ENCODE peak calls at places on chromosomes 3 and 15, in five cellular contexts. One of them, this sample, is unnamed. For H3K9me3, the result is how much of the 10 kb centered on the place peaks cover.

GRCh38 chr15:29518442-29518841 is 248.8 kb upstream of the NSMCE3 start:
- DNase-seq in A549: peak
- DNase-seq in A673: no peak
- DNase-seq in left ventricle myocardium inferior: peak
- DNase-seq in Caco-2: no peak
- DNase-seq in this sample: no peak

GRCh38 chr3:31105438-31106077 is 211.1 kb upstream of the GADL1 start:
- DNase-seq in A549: peak
- DNase-seq in A673: no peak
- DNase-seq in left ventricle myocardium inferior: no peak
- DNase-seq in Caco-2: no peak
- DNase-seq in this sample: no peak

GRCh38 chr15:60760646-60761504 is 281.9 kb upstream of the ICE2 start:
- DNase-seq in A549: no peak
- DNase-seq in A673: no peak
- DNase-seq in left ventricle myocardium inferior: no peak
- DNase-seq in Caco-2: no peak
- DNase-seq in this sample: no peak

GRCh38 chr3:129829640-129830039 is 63.9 kb downstream of the TMCC1 start:
- DNase-seq in A549: peak
- DNase-seq in A673: peak
- DNase-seq in left ventricle myocardium inferior: peak
- DNase-seq in Caco-2: peak
- DNase-seq in this sample: no peak

GRCh38 chr3:158768361-158768787 is 33.5 kb upstream of the MFSD1 start:
- DNase-seq in A549: peak
- DNase-seq in A673: no peak
- DNase-seq in left ventricle myocardium inferior: peak
- DNase-seq in Caco-2: peak
- DNase-seq in this sample: peak

GRCh38 chr3:12750658-12751071 is 8.4 kb downstream of the TMEM40 start:
- DNase-seq in A549: no peak
- DNase-seq in A673: no peak
- DNase-seq in left ventricle myocardium inferior: no peak
- DNase-seq in Caco-2: no peak
- DNase-seq in this sample: no peak

GRCh38 chr3:154795582-154795981 is 284.5 kb upstream of the MME start:
- DNase-seq in A549: no peak
- DNase-seq in A673: no peak
- DNase-seq in left ventricle myocardium inferior: no peak
- DNase-seq in Caco-2: no peak
- DNase-seq in this sample: no peak

GRCh38 chr3:159263750-159264561 is 462.1 kb downstream of the MFSD1 start:
- DNase-seq in A549: peak
- DNase-seq in A673: peak
- DNase-seq in left ventricle myocardium inferior: no peak
- DNase-seq in Caco-2: peak
- DNase-seq in this sample: no peak

GRCh38 chr3:1969269-1969668 is 129.4 kb upstream of the CNTN4 start:
- DNase-seq in A549: no peak
- DNase-seq in A673: peak
- DNase-seq in left ventricle myocardium inferior: no peak
- DNase-seq in Caco-2: no peak
- DNase-seq in this sample: no peak

GRCh38 chr3:1967525-1967924 is 131.1 kb upstream of the CNTN4 start:
- DNase-seq in A549: no peak
- DNase-seq in A673: no peak
- DNase-seq in left ventricle myocardium inferior: no peak
- DNase-seq in Caco-2: no peak
- DNase-seq in this sample: no peak

GRCh38 chr3:1962531-1963090 is 136.1 kb upstream of the CNTN4 start:
- DNase-seq in A549: no peak
- DNase-seq in A673: no peak
- DNase-seq in left ventricle myocardium inferior: no peak
- DNase-seq in Caco-2: no peak
- DNase-seq in this sample: no peak

GRCh38 chr3:1960506-1960905 is 138.2 kb upstream of the CNTN4 start:
- DNase-seq in A549: no peak
- DNase-seq in A673: no peak
- DNase-seq in left ventricle myocardium inferior: no peak
- DNase-seq in Caco-2: no peak
- DNase-seq in this sample: no peak

DNA sequence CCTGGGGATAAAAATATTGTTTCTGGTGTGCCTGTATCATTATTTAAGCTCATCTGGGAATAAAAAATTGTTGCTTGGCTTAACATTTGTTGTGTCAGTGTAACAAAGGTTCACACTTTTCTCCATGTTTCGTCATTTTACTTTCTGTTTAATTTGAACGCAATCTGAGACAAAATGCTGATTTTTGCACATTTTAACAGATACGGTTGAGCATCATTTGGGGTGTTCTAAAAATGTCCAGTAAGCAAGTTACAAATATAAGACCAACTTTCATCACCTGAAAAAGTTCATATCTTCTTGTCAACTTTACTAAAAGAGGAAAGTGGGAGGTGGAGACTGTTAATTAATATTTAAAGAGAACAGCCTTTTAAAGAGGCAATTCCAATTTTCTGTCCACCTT is 134.8 kb upstream of the CNTN4 start:
- DNase-seq in A549: no peak
- DNase-seq in A673: no peak
- DNase-seq in left ventricle myocardium inferior: no peak
- DNase-seq in Caco-2: no peak
- DNase-seq in this sample: no peak
- H3K9me3 ChIP-seq in A549: under half
- H3K9me3 ChIP-seq in A673: under half
- H3K9me3 ChIP-seq in left ventricle myocardium inferior: under half
- H3K9me3 ChIP-seq in Caco-2: under half
- H3K9me3 ChIP-seq in this sample: under half

GRCh38 chr15:76204916-76205460 is 106.3 kb downstream of the ETFA start:
- DNase-seq in A549: no peak
- DNase-seq in A673: no peak
- DNase-seq in left ventricle myocardium inferior: no peak
- DNase-seq in Caco-2: no peak
- DNase-seq in this sample: no peak
- H3K9me3 ChIP-seq in A549: under half
- H3K9me3 ChIP-seq in A673: under half
- H3K9me3 ChIP-seq in left ventricle myocardium inferior: under half
- H3K9me3 ChIP-seq in Caco-2: under half
- H3K9me3 ChIP-seq in this sample: under half

DNA sequence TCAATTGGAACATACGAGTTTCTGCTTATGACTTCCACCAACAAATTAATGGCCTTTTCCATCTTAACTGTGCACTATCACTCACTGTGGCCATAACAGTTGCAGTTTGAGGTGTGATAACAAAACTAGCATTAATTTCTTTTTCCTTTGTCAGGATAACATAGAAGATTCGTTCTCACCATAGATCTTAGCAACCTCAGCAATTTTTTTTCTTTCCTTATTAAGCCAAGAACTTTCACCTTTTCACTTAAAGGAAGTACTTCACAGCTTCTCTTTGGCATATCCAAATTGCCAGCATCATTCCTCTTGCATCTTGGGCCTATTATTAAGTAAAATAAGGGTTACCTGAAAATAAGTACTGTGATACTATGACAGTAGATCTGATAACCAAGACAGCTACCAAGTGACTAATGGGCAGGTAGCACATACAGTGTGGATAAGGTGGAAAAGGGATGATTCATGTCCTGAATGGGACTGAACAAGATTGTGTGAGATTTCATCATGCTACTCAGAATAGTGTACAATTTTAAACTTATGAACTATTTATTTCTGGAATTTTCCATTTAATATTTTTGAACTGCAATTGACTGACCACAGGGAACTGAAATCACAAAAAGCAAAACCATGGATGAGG is 46.6 kb downstream of the CEP70 start:
- DNase-seq in A549: no peak
- DNase-seq in A673: no peak
- DNase-seq in left ventricle myocardium inferior: no peak
- DNase-seq in Caco-2: no peak
- DNase-seq in this sample: no peak
- H3K9me3 ChIP-seq in A549: under half
- H3K9me3 ChIP-seq in A673: under half
- H3K9me3 ChIP-seq in left ventricle myocardium inferior: half or more
- H3K9me3 ChIP-seq in Caco-2: under half
- H3K9me3 ChIP-seq in this sample: under half

GRCh38 chr15:25087137-25087536 is 132.3 kb downstream of the SNRPN start:
- DNase-seq in A549: no peak
- DNase-seq in A673: no peak
- DNase-seq in left ventricle myocardium inferior: no peak
- DNase-seq in Caco-2: no peak
- DNase-seq in this sample: no peak

GRCh38 chr15:25090073-25090733 is 135.4 kb downstream of the SNRPN start:
- DNase-seq in A549: no peak
- DNase-seq in A673: no peak
- DNase-seq in left ventricle myocardium inferior: no peak
- DNase-seq in Caco-2: no peak
- DNase-seq in this sample: no peak

GRCh38 chr15:25089577-25089976 is 134.8 kb downstream of the SNRPN start:
- DNase-seq in A549: no peak
- DNase-seq in A673: no peak
- DNase-seq in left ventricle myocardium inferior: no peak
- DNase-seq in Caco-2: no peak
- DNase-seq in this sample: no peak

GRCh38 chr15:25091421-25092158 is 136.8 kb downstream of the SNRPN start:
- DNase-seq in A549: no peak
- DNase-seq in A673: no peak
- DNase-seq in left ventricle myocardium inferior: no peak
- DNase-seq in Caco-2: no peak
- DNase-seq in this sample: no peak

GRCh38 chr15:25088261-25088790 is 133.5 kb downstream of the SNRPN start:
- DNase-seq in A549: no peak
- DNase-seq in A673: no peak
- DNase-seq in left ventricle myocardium inferior: no peak
- DNase-seq in Caco-2: no peak
- DNase-seq in this sample: no peak
- H3K9me3 ChIP-seq in A549: under half
- H3K9me3 ChIP-seq in A673: under half
- H3K9me3 ChIP-seq in left ventricle myocardium inferior: half or more
- H3K9me3 ChIP-seq in Caco-2: under half
- H3K9me3 ChIP-seq in this sample: half or more

DNA sequence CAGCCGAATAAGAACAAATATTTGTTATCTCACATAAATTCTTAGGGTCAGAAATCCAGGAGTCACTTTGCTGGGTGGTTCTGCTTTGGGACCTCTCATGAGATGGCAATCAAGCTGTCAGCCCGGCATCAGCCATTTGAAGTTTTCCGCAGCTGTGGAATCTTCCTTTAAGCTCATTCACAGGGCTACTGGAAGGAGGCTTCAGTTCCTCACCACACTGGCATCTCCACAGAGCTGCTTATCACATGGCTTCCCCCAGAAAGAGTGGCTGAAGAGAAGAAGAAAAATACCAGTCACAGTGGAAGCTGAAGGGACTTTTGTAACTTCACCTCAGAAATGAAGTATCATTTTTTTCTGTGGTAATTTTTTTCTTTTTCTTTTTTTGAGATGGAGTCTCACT is 267.7 kb downstream of the CHL1 start:
- DNase-seq in A549: no peak
- DNase-seq in A673: no peak
- DNase-seq in left ventricle myocardium inferior: no peak
- DNase-seq in Caco-2: no peak
- DNase-seq in this sample: no peak
- H3K9me3 ChIP-seq in A549: under half
- H3K9me3 ChIP-seq in A673: under half
- H3K9me3 ChIP-seq in left ventricle myocardium inferior: under half
- H3K9me3 ChIP-seq in Caco-2: under half
- H3K9me3 ChIP-seq in this sample: under half

DNA sequence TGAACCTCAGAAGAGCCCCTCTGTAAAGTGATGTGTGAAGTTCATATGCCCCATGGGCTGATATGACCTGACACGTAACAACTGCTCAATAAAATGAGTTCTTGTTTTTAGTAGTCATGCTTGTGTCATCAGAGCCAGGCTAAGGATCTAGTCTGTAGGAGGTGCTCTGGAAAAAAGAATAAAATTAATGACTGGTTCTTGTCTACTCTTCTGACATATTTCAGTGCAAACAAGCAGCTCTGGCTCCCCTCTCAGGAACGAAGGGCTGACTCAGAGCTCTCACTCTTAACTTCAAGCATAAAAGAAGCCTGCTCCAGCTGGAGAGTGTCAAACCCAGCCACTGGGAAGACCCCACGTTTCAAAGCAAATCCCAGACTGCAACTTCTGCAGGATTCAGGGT is 77.0 kb downstream of the LRIG1 start:
- DNase-seq in A549: no peak
- DNase-seq in A673: no peak
- DNase-seq in left ventricle myocardium inferior: no peak
- DNase-seq in Caco-2: no peak
- DNase-seq in this sample: no peak
- H3K9me3 ChIP-seq in A549: under half
- H3K9me3 ChIP-seq in A673: under half
- H3K9me3 ChIP-seq in left ventricle myocardium inferior: under half
- H3K9me3 ChIP-seq in Caco-2: under half
- H3K9me3 ChIP-seq in this sample: under half

GRCh38 chr15:46177219-46177618 is 542.4 kb downstream of the SQOR start:
- DNase-seq in A549: no peak
- DNase-seq in A673: no peak
- DNase-seq in left ventricle myocardium inferior: no peak
- DNase-seq in Caco-2: no peak
- DNase-seq in this sample: no peak

GRCh38 chr15:46174122-46174521 is 539.3 kb downstream of the SQOR start:
- DNase-seq in A549: no peak
- DNase-seq in A673: no peak
- DNase-seq in left ventricle myocardium inferior: no peak
- DNase-seq in Caco-2: no peak
- DNase-seq in this sample: no peak

DNA sequence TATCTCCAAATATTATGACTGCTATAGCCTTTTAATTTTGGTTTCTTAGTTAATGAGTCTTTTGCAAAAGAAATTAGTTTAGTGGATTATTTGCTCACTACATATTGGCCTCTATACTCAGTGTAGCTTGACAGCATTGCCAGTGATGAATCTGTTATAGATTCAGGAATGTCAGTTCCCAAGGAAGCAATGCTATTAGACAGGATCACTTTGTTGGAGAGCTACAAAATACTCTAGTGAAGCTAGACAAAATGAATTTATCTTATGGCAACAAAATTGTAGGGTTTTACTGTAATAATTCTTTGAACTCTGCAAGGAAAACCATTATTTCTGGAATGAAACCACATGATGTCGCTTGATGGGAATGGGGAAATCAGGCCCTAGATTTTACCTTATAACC is 543.3 kb downstream of the SQOR start:
- DNase-seq in A549: no peak
- DNase-seq in A673: no peak
- DNase-seq in left ventricle myocardium inferior: no peak
- DNase-seq in Caco-2: no peak
- DNase-seq in this sample: no peak
- H3K9me3 ChIP-seq in A549: under half
- H3K9me3 ChIP-seq in A673: under half
- H3K9me3 ChIP-seq in left ventricle myocardium inferior: half or more
- H3K9me3 ChIP-seq in Caco-2: under half
- H3K9me3 ChIP-seq in this sample: under half

GRCh38 chr15:69686626-69687025 is 234.0 kb downstream of the RPLP1 start:
- DNase-seq in A549: no peak
- DNase-seq in A673: no peak
- DNase-seq in left ventricle myocardium inferior: no peak
- DNase-seq in Caco-2: no peak
- DNase-seq in this sample: no peak
- H3K9me3 ChIP-seq in A549: half or more
- H3K9me3 ChIP-seq in A673: under half
- H3K9me3 ChIP-seq in left ventricle myocardium inferior: half or more
- H3K9me3 ChIP-seq in Caco-2: under half
- H3K9me3 ChIP-seq in this sample: under half

GRCh38 chr3:25495726-25496125 is 67.7 kb downstream of the RARB start:
- DNase-seq in A549: no peak
- DNase-seq in A673: no peak
- DNase-seq in left ventricle myocardium inferior: no peak
- DNase-seq in Caco-2: no peak
- DNase-seq in this sample: no peak
- H3K9me3 ChIP-seq in A549: half or more
- H3K9me3 ChIP-seq in A673: under half
- H3K9me3 ChIP-seq in left ventricle myocardium inferior: under half
- H3K9me3 ChIP-seq in Caco-2: under half
- H3K9me3 ChIP-seq in this sample: under half